ENCODE peak calls at places on chromosomes 11 and 22, in five cellular contexts. T is HT1080, E is body of pancreas, M is cardiac fibroblast, I is left kidney. Z is an unnamed sample.

GRCh38 chr11:123704341-123704740 is 37.1 kb downstream of the ZNF202 start:
- DNase-seq in T (no peak), E (no peak), M (no peak), I (no peak), Z (no peak)

GRCh38 chr22:42432020-42432596 is at the start of gene NFAM1:
- DNase-seq in T (no peak), E (peak), M (no peak), I (peak), Z (no peak)

GRCh38 chr11:61279934-61280656 is 15.0 kb downstream of the VWCE start:
- DNase-seq in T (no peak), E (peak), M (peak), I (no peak), Z (peak)

GRCh38 chr22:32005453-32005852 is 37.6 kb upstream of the SLC5A1 start:
- DNase-seq in T (peak), E (no peak), M (peak), I (no peak), Z (no peak)

GRCh38 chr22:30969532-30970355 is 679 bp downstream of the TUG1 start:
- DNase-seq in T (peak), E (peak), M (peak), I (peak), Z (no peak)

GRCh38 chr11:64489831-64490441 is 101.1 kb upstream of the SLC22A12 start:
- DNase-seq in T (peak), E (peak), M (peak), I (peak), Z (no peak)

GRCh38 chr22:39275814-39276443 is 31.1 kb upstream of the PDGFB start:
- DNase-seq in T (no peak), E (peak), M (no peak), I (no peak), Z (peak)

GRCh38 chr11:1234771-1235614 is 12.1 kb downstream of the MUC5B start:
- DNase-seq in T (no peak), E (no peak), M (no peak), I (no peak), Z (no peak)

GRCh38 chr11:41720761-41721160 is 261.3 kb upstream of the LRRC4C start:
- DNase-seq in T (no peak), E (no peak), M (no peak), I (no peak), Z (no peak)

GRCh38 chr11:83523676-83524075 is 237.5 kb upstream of the CCDC90B start:
- DNase-seq in T (no peak), E (no peak), M (no peak), I (no peak), Z (no peak)

GRCh38 chr22:20153945-20154344 is 3.1 kb upstream of the CCDC188 start:
- DNase-seq in T (no peak), E (no peak), M (no peak), I (peak), Z (no peak)

GRCh38 chr11:35223429-35223828 is 84.5 kb downstream of the CD44 start:
- DNase-seq in T (no peak), E (no peak), M (no peak), I (peak), Z (no peak)

GRCh38 chr11:117597083-117597482 is 199.9 kb downstream of the DSCAML1 start:
- DNase-seq in T (no peak), E (peak), M (peak), I (peak), Z (no peak)

GRCh38 chr11:123183391-123184099 is 11.5 kb downstream of the CLMP start:
- DNase-seq in T (peak), E (no peak), M (peak), I (no peak), Z (no peak)

GRCh38 chr11:95232666-95233065 is 1.7 kb upstream of the SESN3 start:
- DNase-seq in T (no peak), E (no peak), M (no peak), I (peak), Z (no peak)

GRCh38 chr11:69377029-69377952 is 83.3 kb downstream of the MYEOV start:
- DNase-seq in T (no peak), E (no peak), M (no peak), I (no peak), Z (no peak)

GRCh38 chr22:45034156-45034555 is 24.4 kb upstream of the PHF21B start:
- DNase-seq in T (no peak), E (no peak), M (no peak), I (no peak), Z (no peak)

GRCh38 chr11:71114124-71114851 is 138.1 kb downstream of the SHANK2 start:
- DNase-seq in T (no peak), E (no peak), M (no peak), I (no peak), Z (peak)

GRCh38 chr11:30487200-30487898 is 98.8 kb downstream of the MPPED2 start:
- DNase-seq in T (peak), E (peak), M (no peak), I (peak), Z (no peak)

GRCh38 chr11:30110691-30111090 is 93.9 kb upstream of the KCNA4 start:
- DNase-seq in T (no peak), E (no peak), M (no peak), I (no peak), Z (no peak)

GRCh38 chr22:30121988-30122387 is 41.7 kb downstream of the HORMAD2 start:
- DNase-seq in T (no peak), E (no peak), M (no peak), I (peak), Z (no peak)

GRCh38 chr11:71451596-71452353 is 1.2 kb upstream of the NADSYN1 start:
- DNase-seq in T (no peak), E (peak), M (no peak), I (peak), Z (peak)

GRCh38 chr11:122434786-122435185 is 220.7 kb upstream of the UBASH3B start:
- DNase-seq in T (no peak), E (no peak), M (no peak), I (no peak), Z (no peak)

GRCh38 chr11:89421718-89422117 is 69.5 kb downstream of the NOX4 start:
- DNase-seq in T (no peak), E (no peak), M (no peak), I (no peak), Z (no peak)

GRCh38 chr11:3153291-3153861 is 11.7 kb downstream of the OSBPL5 start:
- DNase-seq in T (no peak), E (peak), M (peak), I (peak), Z (no peak)

GRCh38 chr11:7665473-7666291 is 7.6 kb downstream of the CYB5R2 start:
- DNase-seq in T (peak), E (peak), M (peak), I (peak), Z (peak)

GRCh38 chr22:43211941-43212433 is 25.1 kb upstream of the TTLL12 start:
- DNase-seq in T (no peak), E (no peak), M (no peak), I (no peak), Z (no peak)

GRCh38 chr11:94702481-94702880 is 65.7 kb upstream of the AMOTL1 start:
- DNase-seq in T (no peak), E (no peak), M (no peak), I (no peak), Z (no peak)

GRCh38 chr22:40423246-40423753 is 52.9 kb downstream of the SGSM3 start:
- DNase-seq in T (no peak), E (no peak), M (no peak), I (no peak), Z (no peak)

GRCh38 chr11:83666149-83666548 is 380.0 kb upstream of the CCDC90B start:
- DNase-seq in T (peak), E (no peak), M (no peak), I (no peak), Z (no peak)

GRCh38 chr11:7019500-7020182 is 505 bp downstream of the ZNF214 start:
- DNase-seq in T (no peak), E (peak), M (no peak), I (peak), Z (no peak)

GRCh38 chr11:37199082-37199481 is 601.0 kb upstream of the RAG2 start:
- DNase-seq in T (no peak), E (no peak), M (no peak), I (peak), Z (no peak)

GRCh38 chr22:39979458-39979857 is 15.3 kb upstream of the FAM83F start:
- DNase-seq in T (no peak), E (no peak), M (no peak), I (no peak), Z (no peak)

GRCh38 chr22:49934891-49935557 is 16.6 kb downstream of the CRELD2 start:
- DNase-seq in T (no peak), E (peak), M (peak), I (peak), Z (no peak)

GRCh38 chr11:2890466-2891241 is 5.1 kb upstream of the CDKN1C start:
- DNase-seq in T (no peak), E (peak), M (peak), I (peak), Z (peak)

GRCh38 chr11:721913-722811 is 16.1 kb downstream of the EPS8L2 start:
- DNase-seq in T (no peak), E (no peak), M (no peak), I (peak), Z (peak)

GRCh38 chr11:85762226-85762625 is 48.7 kb downstream of the SYTL2 start:
- DNase-seq in T (peak), E (no peak), M (peak), I (no peak), Z (no peak)

GRCh38 chr11:20762112-20762511 is 92.7 kb downstream of the NELL1 start:
- DNase-seq in T (no peak), E (no peak), M (no peak), I (no peak), Z (peak)